ENCODE peak calls at places on chromosomes 11 and 22, in six cellular contexts. D is ELR; R is LoVo; U is foreskin fibroblast; C is stimulated activated CD4-positive, alpha-beta T cell treated with anti-CD3 and anti-CD28 coated beads, TNF-alpha, amount 100 ng/mL, for 1 hour; G is activated T-cell treated with anti-CD3 and anti-CD28 coated beads for 48 hours. W is an unnamed sample.
A peak's percentile ranks its signal among the peaks of the same experiment; 100 is the strongest.

GRCh38 chr22:18065256-18065655 is 12.5 kb upstream of the PEX26 start:
- DNase-seq in D (peak; percentile 54), R (no peak), U (no peak), C (no peak), G (no peak), W (no peak)

GRCh38 chr22:50302041-50302541 is 5.4 kb downstream of the PLXNB2 start:
- DNase-seq in D (no peak), R (no peak), U (peak; percentile 62), C (no peak), G (no peak), W (no peak)

GRCh38 chr22:34214372-34214771 is 294.1 kb upstream of the LARGE1 start:
- DNase-seq in D (no peak), R (no peak), U (no peak), C (no peak), G (no peak), W (no peak)

GRCh38 chr11:70328556-70328955 is 58.1 kb downstream of the PPFIA1 start:
- DNase-seq in D (no peak), R (no peak), U (no peak), C (no peak), G (no peak), W (no peak)

GRCh38 chr11:41246399-41246745 is 213.1 kb downstream of the LRRC4C start:
- DNase-seq in D (no peak), R (no peak), U (no peak), C (no peak), G (no peak), W (no peak)

GRCh38 chr11:32297629-32298028 is 137.7 kb downstream of the WT1 start:
- DNase-seq in D (peak; percentile 72), R (peak; percentile 37), U (peak; percentile 13), C (no peak), G (no peak), W (no peak)

GRCh38 chr22:47201186-47201995 is 438.9 kb downstream of the TBC1D22A start:
- DNase-seq in D (no peak), R (no peak), U (no peak), C (no peak), G (no peak), W (no peak)

GRCh38 chr11:24153337-24153736 is 343.5 kb upstream of the LUZP2 start:
- DNase-seq in D (no peak), R (no peak), U (no peak), C (no peak), G (no peak), W (no peak)